ENCODE peak calls at places on chromosomes 13 and 19, in nine cellular contexts. V is activated gamma-delta T cell treated with Interleukin-2 at 50 U/mL for 16 hours; H is GM04503; W is pancreas; P is activated CD8-positive, alpha-beta memory T cell treated with anti-CD3 and anti-CD28 coated beads for 48 hours; Q is stimulated activated CD4-positive, alpha-beta T cell treated with anti-CD3 and anti-CD28 coated beads, Interleukin-2, amount 100 ng/mL, for 24 hours; S is mesenchymal stem cell; L is left ventricle myocardium superior; G is tibial nerve. J is an unnamed sample.

GRCh38 chr13:28763887-28764286 is 45.1 kb upstream of the SLC46A3 start:
- DNase-seq in Q (no peak), H (no peak), V (no peak), G (no peak), L (no peak), P (no peak), W (no peak), S (no peak), J (no peak)

GRCh38 chr19:57558525-57558924 is 1.1 kb downstream of the ZNF550 start:
- DNase-seq in S (peak; percentile 34), W (no peak), G (no peak), P (no peak), Q (no peak), L (no peak), V (no peak), H (no peak), J (no peak)

GRCh38 chr13:44011036-44011435 is 131.3 kb downstream of the LACC1 start:
- DNase-seq in V (no peak), P (no peak), G (no peak), S (peak; percentile 31), L (no peak), Q (no peak), W (no peak), H (no peak), J (no peak)

GRCh38 chr13:99087954-99088491 is 110.2 kb upstream of the DOCK9 start:
- DNase-seq in L (no peak), G (peak; percentile 10), P (no peak), Q (peak; percentile 33), S (no peak), W (peak; percentile 32), H (no peak), V (no peak), J (no peak)

GRCh38 chr13:32314968-32315254 is 252 bp downstream of the ZAR1L start:
- DNase-seq in L (no peak), S (peak; percentile 57), P (peak; percentile 49), H (no peak), G (peak; percentile 60), W (no peak), Q (peak; percentile 48), V (peak; percentile 66), J (peak; percentile 90)

GRCh38 chr19:38072776-38073411 is 151.1 kb downstream of the DPF1 start:
- DNase-seq in P (no peak), G (no peak), H (no peak), V (no peak), L (no peak), Q (no peak), W (no peak), S (no peak), J (no peak)

GRCh38 chr19:5091576-5092215 is 122.8 kb downstream of the KDM4B start:
- DNase-seq in G (peak; percentile 41), P (no peak), Q (no peak), L (no peak), S (peak; percentile 20), W (no peak), V (no peak), H (no peak), J (no peak)

GRCh38 chr13:102035969-102036368 is 365.9 kb downstream of the FGF14 start:
- DNase-seq in Q (no peak), L (no peak), H (no peak), S (no peak), G (no peak), W (no peak), P (no peak), V (no peak), J (no peak)

GRCh38 chr13:40406405-40407138 is 259.9 kb downstream of the FOXO1 start:
- DNase-seq in S (peak; percentile 66), H (peak; percentile 58), V (no peak), G (no peak), W (no peak), P (no peak), L (no peak), Q (no peak), J (no peak)

GRCh38 chr13:50123862-50124535 is 108.8 kb downstream of the KCNRG start:
- DNase-seq in P (no peak), W (no peak), L (no peak), Q (peak; percentile 75), S (peak; percentile 96), H (peak; percentile 68), G (peak; percentile 69), V (peak; percentile 58), J (peak; percentile 98)

GRCh38 chr13:62931901-62932883 is 1516.5 kb upstream of the PCDH20 start:
- DNase-seq in G (no peak), Q (no peak), H (no peak), S (peak; percentile 66), L (no peak), V (no peak), W (no peak), P (no peak), J (no peak)

GRCh38 chr19:19721896-19722295 is 11.0 kb downstream of the ZNF14 start:
- DNase-seq in V (no peak), S (no peak), P (no peak), H (no peak), W (no peak), L (no peak), G (no peak), Q (no peak), J (no peak)

GRCh38 chr19:47507924-47508553 is 6.8 kb downstream of the NAPA start:
- DNase-seq in P (no peak), S (no peak), H (no peak), V (no peak), Q (no peak), L (no peak), W (no peak), G (no peak), J (no peak)

GRCh38 chr13:104571161-104571889 is 1505.1 kb upstream of the SLC10A2 start:
- DNase-seq in G (peak; percentile 85), L (no peak), S (peak; percentile 83), P (no peak), V (no peak), H (peak; percentile 8), W (peak; percentile 30), Q (no peak), J (no peak)

GRCh38 chr13:111330211-111330610 is 9.8 kb downstream of the TEX29 start:
- DNase-seq in W (no peak), S (no peak), V (no peak), L (no peak), G (no peak), H (no peak), P (no peak), Q (no peak), J (no peak)

GRCh38 chr13:100234524-100235136 is 145.7 kb downstream of the PCCA start:
- DNase-seq in H (no peak), P (no peak), Q (no peak), S (peak; percentile 15), V (no peak), W (no peak), L (no peak), G (no peak), J (no peak)

GRCh38 chr13:112330479-112331407 is 45.4 kb upstream of the SPACA7 start:
- DNase-seq in P (no peak), H (no peak), L (no peak), Q (no peak), V (no peak), W (no peak), S (no peak), G (no peak), J (no peak)

GRCh38 chr13:30918662-30919405 is 12.8 kb downstream of the MEDAG start:
- DNase-seq in W (no peak), V (no peak), G (no peak), H (no peak), S (no peak), Q (no peak), L (no peak), P (no peak), J (no peak)

GRCh38 chr19:46296722-46297431 is at the start of gene HIF3A:
- DNase-seq in L (peak; percentile 83), V (no peak), G (peak; percentile 58), H (no peak), W (peak; percentile 63), Q (peak; percentile 11), S (peak; percentile 91), P (no peak), J (no peak)

GRCh38 chr19:4186087-4186993 is 3.9 kb downstream of the ANKRD24 start:
- DNase-seq in V (peak; percentile 76), W (peak; percentile 83), Q (peak; percentile 87), S (peak; percentile 72), H (no peak), L (peak; percentile 70), P (peak; percentile 86), G (peak; percentile 70), J (peak; percentile 73)

GRCh38 chr19:42279148-42279901 is 10.3 kb downstream of the CIC start:
- DNase-seq in P (no peak), L (no peak), V (no peak), W (no peak), S (no peak), G (no peak), H (no peak), Q (no peak), J (no peak)

GRCh38 chr19:15640904-15641597 is 354 bp downstream of the CYP4F3 start:
- DNase-seq in W (no peak), S (no peak), V (no peak), H (no peak), P (no peak), L (no peak), Q (no peak), G (no peak), J (no peak)

GRCh38 chr13:60090579-60090978 is 73.1 kb downstream of the DIAPH3 start:
- DNase-seq in L (no peak), W (no peak), G (no peak), S (no peak), P (no peak), Q (no peak), H (peak; percentile 44), V (no peak), J (no peak)

GRCh38 chr13:87527036-87527435 is 144.1 kb upstream of the SLITRK5 start:
- DNase-seq in H (no peak), W (no peak), G (no peak), P (no peak), V (no peak), Q (no peak), S (no peak), L (no peak), J (no peak)